ENCODE peak calls at places on chromosomes 2 and 18, in six cellular contexts. T is heart right ventricle, L is Calu3, U is H9, V is Panc1, I is fibroblast of lung. O is an unnamed sample.
A peak's percentile ranks its signal among the peaks of the same experiment; 100 is the strongest.

GRCh38 chr2:168119519-168120141 is 127.8 kb downstream of the STK39 start:
- DNase-seq in U (no peak), I (peak; percentile 82), L (peak; percentile 49), V (peak; percentile 41), T (peak; percentile 36), O (peak; percentile 32)

GRCh38 chr18:60950634-60951033 is 382.6 kb upstream of the CDH20 start:
- DNase-seq in T (no peak), U (no peak), L (no peak), I (no peak), V (no peak), O (no peak)

GRCh38 chr2:230885467-230886130 is 20.9 kb downstream of the ITM2C start:
- DNase-seq in L (no peak), V (no peak), U (peak; percentile 62), I (peak; percentile 70), T (no peak), O (peak; percentile 33)

GRCh38 chr2:195477248-195477995 is 179.6 kb upstream of the SLC39A10 start:
- DNase-seq in T (no peak), V (no peak), U (no peak), I (peak; percentile 82), L (no peak), O (peak; percentile 63)

GRCh38 chr2:25877431-25878360 is 591 bp downstream of the ASXL2 start:
- DNase-seq in I (peak; percentile 59), T (peak; percentile 45), V (peak; percentile 36), U (peak; percentile 49), L (peak; percentile 57), O (no peak)

GRCh38 chr2:44244135-44244871 is 31.0 kb upstream of the SLC3A1 start:
- DNase-seq in T (peak; percentile 62), L (peak; percentile 60), V (peak; percentile 61), I (peak; percentile 76), U (peak; percentile 61), O (peak; percentile 30)

GRCh38 chr18:36850527-36851201 is 21.7 kb downstream of the KIAA1328 start:
- DNase-seq in V (no peak), I (peak; percentile 81), L (peak; percentile 13), U (no peak), T (no peak), O (peak; percentile 63)

GRCh38 chr2:222176890-222177289 is 121.9 kb downstream of the PAX3 start:
- DNase-seq in V (no peak), I (no peak), T (no peak), U (no peak), L (no peak), O (no peak)

GRCh38 chr2:177211602-177212105 is 940 bp upstream of the HNRNPA3 start:
- DNase-seq in V (no peak), T (no peak), I (peak; percentile 27), U (no peak), L (no peak), O (no peak)

GRCh38 chr2:64766841-64767669 is 113.3 kb upstream of the SERTAD2 start:
- DNase-seq in U (no peak), T (no peak), V (no peak), L (no peak), I (peak; percentile 64), O (no peak)

GRCh38 chr18:45142868-45143267 is 462.2 kb downstream of the SETBP1 start:
- DNase-seq in I (no peak), V (no peak), T (no peak), U (no peak), L (no peak), O (no peak)

GRCh38 chr2:174972924-174973323 is 32.3 kb downstream of the CHN1 start:
- DNase-seq in T (no peak), L (no peak), I (peak; percentile 32), V (no peak), U (no peak), O (peak; percentile 26)

GRCh38 chr2:72920317-72921087 is 3.2 kb downstream of the EMX1 start:
- DNase-seq in U (peak; percentile 63), L (no peak), V (no peak), I (peak; percentile 33), T (no peak), O (no peak)

GRCh38 chr2:186995092-186995491 is 146.1 kb upstream of the ZSWIM2 start:
- DNase-seq in U (no peak), T (no peak), V (no peak), I (peak; percentile 88), L (no peak), O (no peak)

GRCh38 chr18:13653746-13654455 is 72.5 kb downstream of the FAM210A start:
- DNase-seq in T (no peak), L (no peak), I (no peak), U (no peak), V (no peak), O (no peak)

GRCh38 chr2:8327371-8328100 is 354.3 kb upstream of the ID2 start:
- DNase-seq in I (no peak), V (no peak), L (no peak), T (no peak), U (no peak), O (no peak)

GRCh38 chr2:33322099-33322498 is 154.3 kb upstream of the RASGRP3 start:
- DNase-seq in L (no peak), U (no peak), I (peak; percentile 93), V (no peak), T (peak; percentile 40), O (peak; percentile 78)

GRCh38 chr2:231200805-231201474 is 2.5 kb downstream of the ARMC9 start:
- DNase-seq in L (no peak), I (peak; percentile 27), U (no peak), V (no peak), T (no peak), O (no peak)

GRCh38 chr2:199309973-199310372 is 147.8 kb downstream of the SATB2 start:
- DNase-seq in U (no peak), L (no peak), T (no peak), V (no peak), I (no peak), O (no peak)

GRCh38 chr2:98794214-98794810 is 63.4 kb upstream of the MGAT4A start:
- DNase-seq in T (no peak), I (no peak), L (no peak), V (no peak), U (peak; percentile 2), O (no peak)

GRCh38 chr2:217733461-217733860 is 269.3 kb downstream of the TNS1 start:
- DNase-seq in I (no peak), L (no peak), V (no peak), U (no peak), T (no peak), O (no peak)

GRCh38 chr2:238376884-238377391 is 49.8 kb upstream of the ASB1 start:
- DNase-seq in V (no peak), I (no peak), T (no peak), U (no peak), L (no peak), O (no peak)

GRCh38 chr2:13056259-13056843 is 339.6 kb downstream of the TRIB2 start:
- DNase-seq in I (peak; percentile 54), V (no peak), T (no peak), L (peak; percentile 5), U (no peak), O (no peak)

GRCh38 chr2:118240276-118240675 is 152.0 kb downstream of the INSIG2 start:
- DNase-seq in T (no peak), L (no peak), U (no peak), I (no peak), V (no peak), O (no peak)

GRCh38 chr18:48418000-48418399 is 8.8 kb upstream of the ZBTB7C start:
- DNase-seq in T (no peak), V (no peak), U (no peak), L (no peak), I (no peak), O (no peak)

GRCh38 chr18:48422947-48423378 is 13.8 kb upstream of the ZBTB7C start:
- DNase-seq in L (no peak), U (peak; percentile 77), T (no peak), I (no peak), V (no peak), O (no peak)

GRCh38 chr18:48418409-48419267 is 9.5 kb upstream of the ZBTB7C start:
- DNase-seq in I (no peak), L (no peak), V (no peak), U (no peak), T (peak; percentile 23), O (no peak)

DNA sequence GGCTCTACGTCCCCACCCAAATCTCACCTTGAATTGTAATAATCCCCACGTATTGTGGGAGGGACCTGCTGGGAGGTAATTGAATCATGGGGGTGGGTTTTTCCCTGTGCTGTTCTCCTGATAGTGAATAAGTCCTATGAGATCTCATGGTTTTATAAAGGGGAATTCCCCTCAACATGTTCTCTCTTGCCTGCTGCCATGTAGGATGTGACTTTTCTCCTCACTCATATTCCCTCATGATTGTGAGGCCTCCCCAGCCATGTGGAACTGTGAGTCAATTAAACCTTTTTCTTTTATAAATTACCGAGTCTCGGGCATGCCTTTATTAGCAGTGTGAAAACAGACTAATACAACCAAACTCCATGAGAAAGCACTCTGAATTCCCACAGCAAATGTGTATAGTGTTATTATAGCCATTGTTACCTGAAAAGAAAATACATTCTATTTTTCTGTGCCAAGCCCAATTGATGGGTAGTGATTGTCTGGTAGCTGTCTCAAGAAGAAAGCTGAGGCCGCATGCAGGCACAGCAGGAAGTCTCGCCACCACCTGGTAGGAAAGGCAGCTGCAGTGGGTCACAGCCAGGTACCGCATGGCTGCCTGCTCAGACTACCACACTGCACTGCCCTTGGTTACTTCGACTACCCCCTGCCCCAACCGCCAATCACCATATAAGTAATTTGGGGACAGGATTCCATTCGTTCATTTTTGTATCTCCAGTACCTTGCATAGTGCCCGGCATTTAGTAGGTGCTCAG is 10.3 kb upstream of the ZBTB7C start:
- DNase-seq in I (no peak), V (no peak), T (no peak), U (peak; percentile 64), L (no peak), O (no peak)
- TF ChIP-seq CTCF in I (no peak), V (no peak), T (no peak), U (peak; percentile 54), L (no peak), O (no peak)

GRCh38 chr18:48729421-48729820 is 190.6 kb downstream of the CTIF start:
- DNase-seq in U (no peak), I (no peak), V (no peak), L (no peak), T (no peak), O (no peak)
- TF ChIP-seq CTCF in U (no peak), I (no peak), V (no peak), L (no peak), T (no peak), O (no peak)

GRCh38 chr2:16125614-16126125 is 185.3 kb downstream of the MYCN start:
- DNase-seq in T (no peak), U (no peak), L (peak; percentile 34), I (no peak), V (no peak), O (no peak)

GRCh38 chr2:16127958-16128357 is 187.6 kb downstream of the MYCN start:
- DNase-seq in V (no peak), U (no peak), L (no peak), I (no peak), T (no peak), O (no peak)

GRCh38 chr2:16128746-16129610 is 188.6 kb downstream of the MYCN start:
- DNase-seq in T (no peak), L (no peak), I (no peak), U (no peak), V (no peak), O (no peak)

GRCh38 chr2:16126141-16126968 is 186.0 kb downstream of the MYCN start:
- DNase-seq in T (no peak), V (no peak), I (no peak), L (peak; percentile 30), U (no peak), O (no peak)

GRCh38 chr2:16126969-16127940 is 186.9 kb downstream of the MYCN start:
- DNase-seq in V (no peak), I (no peak), L (no peak), T (no peak), U (no peak), O (no peak)
- TF ChIP-seq CTCF in V (no peak), I (no peak), L (peak; percentile 27), T (no peak), U (peak; percentile 34), O (no peak)

GRCh38 chr2:60426341-60426740 is 127.1 kb downstream of the BCL11A start:
- DNase-seq in T (no peak), L (no peak), I (no peak), U (no peak), V (no peak), O (no peak)
- TF ChIP-seq CTCF in T (no peak), L (no peak), I (no peak), U (no peak), V (no peak), O (no peak)